ENCODE peak calls at places on chromosomes 5 and 9, in six cellular contexts. A is suprapubic skin; X is neuronal stem cell; K is hepatocyte; S is effector memory CD4-positive, alpha-beta T cell; T is colonic mucosa. M is an unnamed sample. For H3K36me3 and H3K27me3, the result is how much of the 10 kb centered on the place peaks cover.

GRCh38 chr9:89418882-89419641 is 78.9 kb downstream of the SEMA4D start:
- DNase-seq in S (peak), A (no peak), X (no peak), K (no peak), T (no peak), M (no peak)

GRCh38 chr5:89133975-89134374 is 251.0 kb upstream of the MEF2C start:
- DNase-seq in A (no peak), S (no peak), X (no peak), K (no peak), T (no peak), M (no peak)

GRCh38 chr9:104961238-104961637 is 33.3 kb upstream of the ABCA1 start:
- DNase-seq in A (no peak), T (peak), X (peak), S (no peak), K (peak), M (peak)

GRCh38 chr5:178463321-178464155 is 126.7 kb downstream of the COL23A1 start:
- DNase-seq in X (no peak), K (no peak), T (no peak), A (peak), S (no peak), M (peak)

GRCh38 chr9:16154570-16155078 is 601.8 kb downstream of the CCDC171 start:
- DNase-seq in X (no peak), T (peak), S (no peak), A (no peak), K (peak), M (peak)

GRCh38 chr9:131025953-131026858 is 17.2 kb downstream of the LAMC3 start:
- DNase-seq in T (no peak), S (no peak), K (no peak), A (no peak), X (no peak), M (no peak)

GRCh38 chr5:149416977-149417713 is 38.1 kb upstream of the IL17B start:
- DNase-seq in K (peak), T (no peak), A (no peak), X (no peak), S (no peak), M (no peak)

GRCh38 chr5:62653001-62653863 is 74.6 kb downstream of the LRRC70 start:
- DNase-seq in A (no peak), K (no peak), X (no peak), T (no peak), S (no peak), M (no peak)

GRCh38 chr9:100352201-100352726 is 478 bp downstream of the TEX10 start:
- DNase-seq in K (peak), S (no peak), X (peak), T (peak), A (peak), M (no peak)

GRCh38 chr9:36946653-36947052 is 87.4 kb downstream of the PAX5 start:
- DNase-seq in X (no peak), S (no peak), T (no peak), K (no peak), A (no peak), M (no peak)

GRCh38 chr5:96651047-96651446 is 11.1 kb upstream of the CAST start:
- DNase-seq in A (no peak), T (no peak), S (no peak), K (no peak), X (no peak), M (no peak)

GRCh38 chr9:109010676-109011655 is 2.3 kb downstream of the CTNNAL1 start:
- DNase-seq in S (peak), X (no peak), T (no peak), A (no peak), K (peak), M (no peak)

GRCh38 chr5:58922392-58923171 is 339.7 kb downstream of the RAB3C start:
- DNase-seq in K (no peak), T (peak), A (peak), S (no peak), X (no peak), M (no peak)

GRCh38 chr5:122699226-122699625 is 75.7 kb upstream of the SNX2 start:
- DNase-seq in K (peak), A (no peak), T (no peak), S (no peak), X (no peak), M (no peak)

GRCh38 chr5:122908662-122909061 is 63.2 kb downstream of the SNX24 start:
- DNase-seq in X (no peak), K (peak), A (no peak), S (no peak), T (no peak), M (no peak)

GRCh38 chr9:70587143-70587710 is 172.8 kb upstream of the KLF9 start:
- DNase-seq in S (no peak), A (no peak), X (no peak), T (no peak), K (peak), M (no peak)

GRCh38 chr5:85868070-85868469 is 749.7 kb upstream of the COX7C start:
- DNase-seq in S (no peak), X (no peak), A (no peak), T (no peak), K (no peak), M (no peak)

GRCh38 chr5:13632676-13633075 is 311.8 kb downstream of the DNAH5 start:
- DNase-seq in T (no peak), K (no peak), S (no peak), X (no peak), A (no peak), M (no peak)

GRCh38 chr5:80255752-80256479 is at the start of gene SERINC5:
- DNase-seq in K (peak), S (peak), T (peak), A (peak), X (peak), M (peak)

GRCh38 chr5:134554319-134555222 is 29.1 kb downstream of the JADE2 start:
- DNase-seq in K (peak), T (peak), A (no peak), X (no peak), S (peak), M (peak)

GRCh38 chr5:88836195-88836838 is 46.7 kb downstream of the MEF2C start:
- DNase-seq in X (no peak), T (no peak), A (no peak), S (no peak), K (peak), M (no peak)

GRCh38 chr5:77225531-77225930 is 15.1 kb downstream of the PDE8B start:
- DNase-seq in S (no peak), A (no peak), T (no peak), X (no peak), K (no peak), M (no peak)

GRCh38 chr5:65535529-65535987 is 27.4 kb downstream of the CENPK start:
- DNase-seq in S (no peak), X (no peak), T (peak), K (no peak), A (no peak), M (no peak)

GRCh38 chr5:109900911-109901627 is 211.3 kb downstream of the MAN2A1 start:
- DNase-seq in A (no peak), S (no peak), K (peak), T (no peak), X (no peak), M (no peak)

GRCh38 chr5:31500256-31500655 is 31.6 kb downstream of the DROSHA start:
- DNase-seq in K (no peak), A (no peak), T (no peak), S (no peak), X (no peak), M (no peak)
- H3K36me3 ChIP-seq in K (under half), A (half or more), T (under half), S (half or more), X (half or more), M (under half)

GRCh38 chr5:78701795-78702406 is 53.3 kb upstream of the LHFPL2 start:
- DNase-seq in T (no peak), S (no peak), K (no peak), A (no peak), X (no peak), M (no peak)

GRCh38 chr5:78696637-78697036 is 48.1 kb upstream of the LHFPL2 start:
- DNase-seq in X (no peak), K (no peak), A (no peak), S (no peak), T (no peak), M (no peak)

GRCh38 chr5:78698218-78698751 is 49.7 kb upstream of the LHFPL2 start:
- DNase-seq in K (no peak), A (no peak), T (no peak), X (no peak), S (no peak), M (no peak)

GRCh38 chr5:78699565-78700143 is 51.1 kb upstream of the LHFPL2 start:
- DNase-seq in S (no peak), A (no peak), T (peak), X (no peak), K (peak), M (no peak)
- H3K4me3 ChIP-seq in S (no peak), A (no peak), T (no peak), X (no peak), K (no peak), M (no peak)

DNA sequence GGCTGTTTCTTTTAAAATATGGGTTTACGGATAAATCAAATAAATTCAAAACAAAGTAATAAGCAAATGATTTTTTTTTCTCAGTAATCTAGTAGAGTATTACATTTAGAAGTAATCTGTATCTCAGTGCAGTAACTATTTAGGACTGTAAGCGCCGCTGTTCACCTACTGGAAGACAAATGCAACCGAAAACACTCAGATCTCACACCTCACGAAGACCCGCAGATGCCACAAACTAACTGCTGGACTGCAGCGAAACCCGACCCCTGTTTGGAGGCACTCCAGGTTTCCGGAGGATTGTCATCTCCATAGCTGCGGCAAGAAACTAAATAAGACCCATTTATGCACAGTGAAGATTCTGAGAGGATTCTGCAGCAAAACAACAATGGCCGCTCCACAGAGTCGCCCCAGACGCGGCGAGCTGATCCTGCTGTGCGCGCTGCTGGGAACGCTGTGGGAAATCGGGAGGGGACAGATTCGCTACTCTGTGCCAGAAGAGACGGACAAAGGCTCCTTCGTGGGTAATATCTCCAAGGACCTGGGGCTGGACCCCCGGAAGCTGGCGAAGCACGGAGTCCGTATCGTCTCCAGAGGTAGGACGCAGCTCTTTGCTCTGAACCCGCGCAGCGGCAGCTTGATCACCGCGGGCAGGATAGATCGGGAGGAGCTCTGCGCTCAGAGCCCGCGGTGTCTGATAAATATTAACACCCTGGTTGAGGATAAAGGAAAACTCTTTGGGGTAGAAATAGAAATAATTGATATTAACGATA is at the start of gene PCDHGA8:
- DNase-seq in X (no peak), S (no peak), A (no peak), K (no peak), T (no peak), M (no peak)
- H3K27me3 ChIP-seq in X (under half), S (under half), A (under half), K (under half), T (under half), M (under half)

GRCh38 chr5:9537223-9538141 is 8.4 kb downstream of the SEMA5A start:
- DNase-seq in A (no peak), K (no peak), T (no peak), X (no peak), S (no peak), M (no peak)

GRCh38 chr5:9534881-9535517 is 10.9 kb downstream of the SEMA5A start:
- DNase-seq in T (no peak), K (no peak), S (no peak), X (no peak), A (no peak), M (no peak)

GRCh38 chr5:9536717-9537116 is 9.2 kb downstream of the SEMA5A start:
- DNase-seq in X (no peak), T (no peak), A (no peak), K (no peak), S (no peak), M (no peak)

GRCh38 chr5:9533096-9533495 is 12.8 kb downstream of the SEMA5A start:
- DNase-seq in S (no peak), T (no peak), X (no peak), K (no peak), A (no peak), M (no peak)

DNA sequence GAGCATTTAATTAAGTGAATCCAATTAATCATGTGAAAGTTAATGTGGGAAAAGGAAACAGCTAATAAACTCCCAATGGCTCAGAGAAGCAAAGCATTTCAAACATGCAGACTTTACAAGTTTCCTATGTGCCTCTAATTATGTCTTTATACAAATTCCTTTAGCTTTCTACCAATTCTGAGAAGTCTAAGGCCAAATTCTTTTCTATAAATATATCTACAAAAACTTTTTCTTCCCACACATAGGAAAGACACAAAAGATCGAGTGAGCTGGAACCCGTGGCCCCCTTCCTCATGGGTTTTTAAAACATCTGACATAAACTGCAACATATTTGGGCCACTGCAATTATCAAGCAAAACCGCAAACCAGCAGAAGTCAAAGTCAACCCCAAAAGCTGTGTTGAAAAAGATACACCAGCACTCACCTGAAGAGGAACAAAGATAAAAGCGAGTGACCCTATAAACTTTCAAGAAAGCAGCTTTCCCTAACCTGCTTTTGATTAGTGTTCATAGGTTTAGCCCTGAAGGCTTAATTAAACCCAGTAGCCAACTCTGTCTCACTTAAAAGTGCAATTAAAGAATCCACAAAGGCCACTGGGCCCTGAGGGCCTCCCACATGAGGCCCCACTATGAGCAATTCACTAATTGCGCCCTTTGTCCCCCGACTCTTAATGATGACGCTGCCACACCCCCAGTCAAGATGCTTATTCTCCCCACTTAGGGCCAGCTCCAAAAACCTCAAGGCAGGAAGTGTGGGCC is 12.1 kb downstream of the SEMA5A start:
- DNase-seq in X (no peak), A (no peak), K (no peak), S (no peak), T (no peak), M (no peak)
- H3K36me3 ChIP-seq in X (under half), A (under half), K (under half), S (under half), T (under half), M (under half)

GRCh38 chr5:179805070-179805528 is 1.6 kb downstream of the MGAT4B start:
- DNase-seq in X (no peak), K (peak), A (no peak), T (peak), S (no peak), M (no peak)

GRCh38 chr5:179805529-179806249 is 977 bp downstream of the MGAT4B start:
- DNase-seq in A (peak), S (no peak), K (peak), X (no peak), T (peak), M (peak)

GRCh38 chr5:179802950-179803562 is 3.6 kb downstream of the MGAT4B start:
- DNase-seq in A (no peak), K (no peak), S (no peak), T (peak), X (no peak), M (peak)

GRCh38 chr5:179803651-179804598 is 2.7 kb downstream of the MGAT4B start:
- DNase-seq in S (no peak), X (no peak), K (peak), T (peak), A (peak), M (peak)

DNA sequence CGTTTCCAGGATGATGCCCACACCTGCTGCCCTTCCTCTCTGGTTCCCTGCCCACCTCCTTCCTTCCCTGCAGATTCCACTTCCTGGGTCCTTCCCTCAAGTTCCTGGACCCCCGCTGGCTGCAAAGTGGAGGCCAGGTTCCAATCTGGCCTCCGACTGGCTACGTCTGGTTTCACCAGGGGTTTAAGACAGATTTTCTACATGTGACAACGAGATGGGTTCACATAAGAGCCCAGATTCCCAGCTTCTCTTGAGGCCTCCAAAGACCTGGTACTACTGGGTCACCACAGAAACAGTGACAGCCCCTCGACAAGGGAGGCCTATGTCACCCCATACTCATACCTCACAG is 2.1 kb downstream of the MGAT4B start:
- DNase-seq in A (no peak), T (no peak), X (no peak), K (no peak), S (no peak), M (no peak)
- H3K4me3 ChIP-seq in A (peak), T (peak), X (no peak), K (no peak), S (no peak), M (no peak)

GRCh38 chr5:94113-94892 is 2.3 kb downstream of the PLEKHG4B start:
- DNase-seq in T (no peak), X (no peak), S (no peak), A (no peak), K (no peak), M (peak)
- H3K27me3 ChIP-seq in T (under half), X (under half), S (under half), A (half or more), K (under half), M (under half)

GRCh38 chr5:138568061-138568824 is 7.0 kb downstream of the HSPA9 start:
- DNase-seq in T (no peak), A (no peak), S (no peak), K (no peak), X (no peak), M (no peak)

GRCh38 chr5:138573223-138573622 is 2.0 kb downstream of the HSPA9 start:
- DNase-seq in A (no peak), K (no peak), S (no peak), T (no peak), X (no peak), M (no peak)

GRCh38 chr5:138573949-138574670 is 1.1 kb downstream of the HSPA9 start:
- DNase-seq in A (no peak), T (no peak), K (no peak), X (no peak), S (no peak), M (no peak)

GRCh38 chr5:138569759-138570158 is 5.4 kb downstream of the HSPA9 start:
- DNase-seq in A (no peak), T (no peak), X (no peak), K (no peak), S (no peak), M (no peak)

DNA sequence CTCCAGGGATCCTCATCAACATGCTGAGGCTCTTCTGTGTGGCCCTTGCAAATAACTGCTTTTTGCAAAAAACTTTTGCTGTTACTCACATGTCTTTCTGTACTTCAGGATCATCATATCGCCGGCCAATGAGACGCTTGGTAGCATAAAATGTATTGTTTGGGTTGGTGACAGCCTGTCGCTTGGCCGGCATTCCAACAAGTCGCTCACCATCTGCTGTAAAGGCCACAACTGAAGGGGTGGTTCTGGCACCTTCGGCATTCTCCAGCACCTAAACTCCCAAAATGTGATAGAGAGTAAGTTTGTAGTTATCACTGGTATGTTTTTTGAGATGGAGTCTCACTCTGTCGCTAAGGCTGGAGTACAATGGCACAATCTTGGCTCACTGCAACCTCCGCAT is 4.3 kb downstream of the HSPA9 start:
- DNase-seq in X (no peak), S (no peak), K (no peak), A (no peak), T (no peak), M (no peak)
- H3K36me3 ChIP-seq in X (under half), S (half or more), K (under half), A (half or more), T (under half), M (half or more)

GRCh38 chr9:26058111-26058895 is 380.1 kb upstream of the TUSC1 start:
- DNase-seq in K (no peak), S (no peak), A (no peak), T (no peak), X (no peak), M (no peak)
- H3K4me3 ChIP-seq in K (no peak), S (no peak), A (no peak), T (no peak), X (no peak), M (no peak)

GRCh38 chr5:966941-967340 is 41.7 kb upstream of the NKD2 start:
- DNase-seq in K (no peak), A (no peak), S (no peak), X (no peak), T (no peak), M (no peak)
- H3K27me3 ChIP-seq in K (under half), A (under half), S (under half), X (under half), T (under half), M (under half)

M was measured in H7.